ENCODE peak calls at places on chromosomes 12 and 14, in seven cellular contexts. One of them, this sample, is unnamed.

GRCh38 chr12:130337476-130338303 is at the start of gene PIWIL1:
- DNase-seq in psoas muscle: no peak
- DNase-seq in HFF-Myc: no peak
- DNase-seq in uterus: no peak
- DNase-seq in GM06990: no peak
- DNase-seq in AG10803: no peak
- DNase-seq in foreskin fibroblast: no peak
- DNase-seq in this sample: no peak

GRCh38 chr12:48800457-48800856 is 11.6 kb upstream of the ADCY6 start:
- DNase-seq in GM06990: no peak
- DNase-seq in uterus: no peak
- DNase-seq in psoas muscle: no peak
- DNase-seq in HFF-Myc: no peak
- DNase-seq in AG10803: no peak
- DNase-seq in foreskin fibroblast: no peak
- DNase-seq in this sample: no peak

GRCh38 chr12:119479121-119479561 is 114.4 kb upstream of the TMEM233 start:
- DNase-seq in psoas muscle: no peak
- DNase-seq in uterus: no peak
- DNase-seq in AG10803: no peak
- DNase-seq in HFF-Myc: no peak
- DNase-seq in GM06990: no peak
- DNase-seq in foreskin fibroblast: no peak
- DNase-seq in this sample: no peak

GRCh38 chr14:27184371-27184901 is 586.6 kb upstream of the NOVA1 start:
- DNase-seq in GM06990: no peak
- DNase-seq in HFF-Myc: no peak
- DNase-seq in uterus: no peak
- DNase-seq in foreskin fibroblast: no peak
- DNase-seq in AG10803: no peak
- DNase-seq in psoas muscle: no peak
- DNase-seq in this sample: peak; percentile 7

GRCh38 chr14:77654001-77654431 is 37.6 kb upstream of the SPTLC2 start:
- DNase-seq in psoas muscle: no peak
- DNase-seq in foreskin fibroblast: no peak
- DNase-seq in HFF-Myc: no peak
- DNase-seq in uterus: no peak
- DNase-seq in GM06990: no peak
- DNase-seq in AG10803: no peak
- DNase-seq in this sample: no peak

GRCh38 chr12:11812558-11813421 is 163.3 kb downstream of the ETV6 start:
- DNase-seq in foreskin fibroblast: no peak
- DNase-seq in AG10803: peak; percentile 31
- DNase-seq in GM06990: peak; percentile 67
- DNase-seq in psoas muscle: peak; percentile 34
- DNase-seq in HFF-Myc: no peak
- DNase-seq in uterus: no peak
- DNase-seq in this sample: peak; percentile 36

GRCh38 chr12:132342322-132342721 is 12.9 kb upstream of the GALNT9 start:
- DNase-seq in AG10803: no peak
- DNase-seq in HFF-Myc: no peak
- DNase-seq in uterus: no peak
- DNase-seq in psoas muscle: no peak
- DNase-seq in GM06990: no peak
- DNase-seq in foreskin fibroblast: no peak
- DNase-seq in this sample: no peak

GRCh38 chr14:20247651-20248246 is 8.7 kb downstream of the OR11H4 start:
- DNase-seq in foreskin fibroblast: no peak
- DNase-seq in AG10803: no peak
- DNase-seq in HFF-Myc: no peak
- DNase-seq in psoas muscle: no peak
- DNase-seq in uterus: no peak
- DNase-seq in GM06990: no peak
- DNase-seq in this sample: no peak

GRCh38 chr14:65041434-65041915 is 54.8 kb downstream of the FNTB start:
- DNase-seq in HFF-Myc: no peak
- DNase-seq in foreskin fibroblast: no peak
- DNase-seq in psoas muscle: no peak
- DNase-seq in GM06990: no peak
- DNase-seq in AG10803: no peak
- DNase-seq in uterus: no peak
- DNase-seq in this sample: no peak

GRCh38 chr14:50559990-50560928 is at the start of gene ATL1:
- DNase-seq in foreskin fibroblast: peak; percentile 69
- DNase-seq in HFF-Myc: no peak
- DNase-seq in psoas muscle: peak; percentile 77
- DNase-seq in AG10803: peak; percentile 65
- DNase-seq in GM06990: peak; percentile 47
- DNase-seq in uterus: peak; percentile 70
- DNase-seq in this sample: peak; percentile 78
- H3K4me3 ChIP-seq in foreskin fibroblast: peak within 1 kb of the TSS; percentile 84
- H3K4me3 ChIP-seq in HFF-Myc: peak within 1 kb of the TSS; percentile 55
- H3K4me3 ChIP-seq in psoas muscle: peak within 1 kb of the TSS; percentile 86
- H3K4me3 ChIP-seq in AG10803: peak within 1 kb of the TSS; percentile 78
- H3K4me3 ChIP-seq in GM06990: peak within 1 kb of the TSS; percentile 60
- H3K4me3 ChIP-seq in uterus: peak within 1 kb of the TSS; percentile 76
- H3K4me3 ChIP-seq in this sample: peak within 1 kb of the TSS; percentile 69

GRCh38 chr12:53599579-53599978 is 26.6 kb downstream of the ATF7 start:
- DNase-seq in foreskin fibroblast: no peak
- DNase-seq in psoas muscle: no peak
- DNase-seq in GM06990: no peak
- DNase-seq in AG10803: no peak
- DNase-seq in uterus: no peak
- DNase-seq in HFF-Myc: no peak
- DNase-seq in this sample: no peak
- TF ChIP-seq CTCF in foreskin fibroblast: no peak
- TF ChIP-seq CTCF in psoas muscle: peak; percentile 21
- TF ChIP-seq CTCF in GM06990: no peak
- TF ChIP-seq CTCF in AG10803: no peak
- TF ChIP-seq CTCF in uterus: no peak
- TF ChIP-seq CTCF in HFF-Myc: no peak
- TF ChIP-seq CTCF in this sample: peak; percentile 21

GRCh38 chr14:36662258-36662542 is 540 bp downstream of the PAX9 start:
- DNase-seq in GM06990: no peak
- DNase-seq in uterus: no peak
- DNase-seq in psoas muscle: no peak
- DNase-seq in HFF-Myc: no peak
- DNase-seq in AG10803: no peak
- DNase-seq in foreskin fibroblast: no peak
- DNase-seq in this sample: no peak

GRCh38 chr14:36660736-36661505 is 739 bp upstream of the PAX9 start:
- DNase-seq in AG10803: no peak
- DNase-seq in foreskin fibroblast: no peak
- DNase-seq in psoas muscle: no peak
- DNase-seq in GM06990: no peak
- DNase-seq in HFF-Myc: no peak
- DNase-seq in uterus: no peak
- DNase-seq in this sample: no peak

GRCh38 chr14:36659822-36660735 is 1.6 kb upstream of the PAX9 start:
- DNase-seq in foreskin fibroblast: no peak
- DNase-seq in AG10803: no peak
- DNase-seq in GM06990: no peak
- DNase-seq in psoas muscle: no peak
- DNase-seq in uterus: no peak
- DNase-seq in HFF-Myc: no peak
- DNase-seq in this sample: no peak

GRCh38 chr14:36662543-36663403 is 1.1 kb downstream of the PAX9 start:
- DNase-seq in psoas muscle: no peak
- DNase-seq in uterus: no peak
- DNase-seq in foreskin fibroblast: no peak
- DNase-seq in AG10803: peak; percentile 45
- DNase-seq in HFF-Myc: no peak
- DNase-seq in GM06990: no peak
- DNase-seq in this sample: no peak

GRCh38 chr14:36661506-36662257 is at the start of gene PAX9:
- DNase-seq in foreskin fibroblast: peak; percentile 47
- DNase-seq in AG10803: peak; percentile 80
- DNase-seq in uterus: no peak
- DNase-seq in GM06990: peak; percentile 54
- DNase-seq in psoas muscle: peak; percentile 77
- DNase-seq in HFF-Myc: no peak
- DNase-seq in this sample: no peak
- H3K4me3 ChIP-seq in foreskin fibroblast: peak within 1 kb of the TSS; percentile 31
- H3K4me3 ChIP-seq in AG10803: peak within 1 kb of the TSS; percentile 68
- H3K4me3 ChIP-seq in uterus: peak within 1 kb of the TSS; percentile 29
- H3K4me3 ChIP-seq in GM06990: no peak within 1 kb of the TSS
- H3K4me3 ChIP-seq in psoas muscle: peak within 1 kb of the TSS; percentile 60
- H3K4me3 ChIP-seq in HFF-Myc: no peak within 1 kb of the TSS
- H3K4me3 ChIP-seq in this sample: no peak within 1 kb of the TSS

DNA sequence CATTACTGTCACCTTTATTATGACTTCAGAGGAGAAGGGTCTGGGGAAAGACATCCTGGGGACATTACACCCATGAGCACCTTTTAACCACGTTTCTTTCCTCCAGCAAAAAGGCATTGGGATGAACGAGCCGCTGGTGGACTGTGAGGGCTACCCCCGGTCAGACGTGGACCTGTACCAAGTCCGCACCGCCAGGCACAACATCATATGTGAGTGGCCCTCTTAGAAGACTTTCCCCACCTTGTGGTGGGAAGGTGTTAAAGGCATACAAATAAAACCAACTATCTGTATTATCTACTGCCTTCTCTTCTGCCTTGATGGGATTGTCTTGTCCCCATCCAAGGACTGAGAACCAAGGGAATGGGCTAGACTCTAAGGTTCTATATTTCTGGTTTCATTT is 6.0 kb downstream of the PSMD9 start:
- DNase-seq in AG10803: peak; percentile 48
- DNase-seq in foreskin fibroblast: no peak
- DNase-seq in HFF-Myc: no peak
- DNase-seq in psoas muscle: no peak
- DNase-seq in uterus: peak; percentile 49
- DNase-seq in GM06990: no peak
- DNase-seq in this sample: peak; percentile 58
- TF ChIP-seq CTCF in AG10803: peak; percentile 36
- TF ChIP-seq CTCF in foreskin fibroblast: peak; percentile 25
- TF ChIP-seq CTCF in HFF-Myc: peak; percentile 19
- TF ChIP-seq CTCF in psoas muscle: peak; percentile 5
- TF ChIP-seq CTCF in uterus: peak; percentile 24
- TF ChIP-seq CTCF in GM06990: no peak
- TF ChIP-seq CTCF in this sample: peak; percentile 31

DNA sequence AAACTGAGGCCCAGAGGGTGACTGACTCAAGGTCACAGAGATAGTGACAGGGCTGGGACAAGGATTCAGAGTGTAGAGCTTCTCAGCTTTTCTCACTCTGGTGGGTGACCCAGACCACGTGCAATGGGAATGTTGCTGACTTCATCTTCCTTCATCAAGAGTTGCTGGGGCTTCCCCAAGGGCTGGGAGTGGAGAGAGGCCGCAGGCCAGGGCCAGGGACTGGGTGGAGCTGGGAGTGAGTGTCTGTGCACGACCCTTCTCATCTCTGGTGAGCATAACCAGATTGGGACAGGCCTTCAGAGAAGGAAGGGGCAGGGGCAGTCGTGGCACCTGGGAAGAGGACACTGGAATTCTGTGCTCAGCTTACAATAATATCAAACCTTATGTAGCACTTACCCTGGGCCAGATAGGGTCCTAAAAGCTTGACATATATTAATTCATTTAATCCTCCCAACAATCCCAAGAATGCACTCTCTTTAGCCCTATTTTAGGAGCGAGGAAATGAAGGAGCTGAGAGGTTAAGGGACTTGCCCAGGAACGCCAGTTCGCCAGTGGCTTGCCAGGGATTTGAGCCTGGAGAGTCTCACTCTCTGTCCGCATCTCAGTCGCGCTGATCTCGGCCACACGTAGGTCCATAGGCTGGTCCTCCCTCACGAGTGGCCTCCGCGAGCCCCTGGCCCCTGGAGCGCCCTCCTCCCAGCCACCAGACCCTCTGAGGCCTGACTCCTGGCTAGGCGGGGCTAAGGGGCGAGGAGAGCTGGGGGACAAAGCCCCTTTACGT is 15.8 kb downstream of the KRT18 start:
- DNase-seq in psoas muscle: no peak
- DNase-seq in foreskin fibroblast: no peak
- DNase-seq in GM06990: no peak
- DNase-seq in HFF-Myc: no peak
- DNase-seq in AG10803: no peak
- DNase-seq in uterus: no peak
- DNase-seq in this sample: peak; percentile 68
- H3K4me3 ChIP-seq in psoas muscle: no peak overlapping the region
- H3K4me3 ChIP-seq in foreskin fibroblast: no peak overlapping the region
- H3K4me3 ChIP-seq in GM06990: no peak overlapping the region
- H3K4me3 ChIP-seq in HFF-Myc: peak overlapping the region; percentile 46
- H3K4me3 ChIP-seq in AG10803: no peak overlapping the region
- H3K4me3 ChIP-seq in uterus: peak overlapping the region; percentile 5
- H3K4me3 ChIP-seq in this sample: peak overlapping the region; percentile 55

GRCh38 chr12:45122776-45123380 is 72.0 kb upstream of the DBX2 start:
- DNase-seq in AG10803: peak; percentile 31
- DNase-seq in GM06990: no peak
- DNase-seq in HFF-Myc: peak; percentile 36
- DNase-seq in uterus: no peak
- DNase-seq in foreskin fibroblast: peak; percentile 17
- DNase-seq in psoas muscle: no peak
- DNase-seq in this sample: peak; percentile 32
- TF ChIP-seq CTCF in AG10803: peak; percentile 41
- TF ChIP-seq CTCF in GM06990: peak; percentile 24
- TF ChIP-seq CTCF in HFF-Myc: peak; percentile 54
- TF ChIP-seq CTCF in uterus: no peak
- TF ChIP-seq CTCF in foreskin fibroblast: peak; percentile 33
- TF ChIP-seq CTCF in psoas muscle: peak; percentile 42
- TF ChIP-seq CTCF in this sample: peak; percentile 45

DNA sequence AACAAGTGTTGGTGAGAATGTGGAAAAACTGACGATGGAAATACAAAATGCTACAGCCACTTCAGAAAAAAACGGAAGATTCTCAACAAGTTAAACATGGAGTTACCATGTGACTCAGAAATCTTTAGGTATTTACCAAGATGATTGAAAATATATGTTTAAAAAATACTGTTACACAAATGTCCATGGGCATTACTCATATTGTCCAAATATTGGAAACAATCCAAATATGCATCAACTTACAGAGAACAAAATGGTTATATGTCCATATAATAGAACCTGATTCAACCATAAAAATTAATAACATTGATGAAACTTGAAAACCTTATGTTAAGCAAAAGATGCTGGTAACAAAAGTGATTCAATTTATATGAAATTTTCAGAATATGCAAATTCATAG is 1057.7 kb upstream of the TMEM132C start:
- DNase-seq in psoas muscle: no peak
- DNase-seq in AG10803: no peak
- DNase-seq in HFF-Myc: no peak
- DNase-seq in foreskin fibroblast: no peak
- DNase-seq in uterus: no peak
- DNase-seq in GM06990: no peak
- DNase-seq in this sample: no peak
- H3K4me3 ChIP-seq in psoas muscle: no peak overlapping the region
- H3K4me3 ChIP-seq in AG10803: no peak overlapping the region
- H3K4me3 ChIP-seq in HFF-Myc: no peak overlapping the region
- H3K4me3 ChIP-seq in foreskin fibroblast: no peak overlapping the region
- H3K4me3 ChIP-seq in uterus: no peak overlapping the region
- H3K4me3 ChIP-seq in GM06990: no peak overlapping the region
- H3K4me3 ChIP-seq in this sample: no peak overlapping the region

This sample was measured in fibroblast of villous mesenchyme.